ENCODE peak calls at places on chromosomes 2 and 18, in nine cellular contexts. One of them, this sample, is unnamed.

GRCh38 chr2:118878531-118879149 is 31.2 kb upstream of the EN1 start:
- DNase-seq in BE2C: no peak
- DNase-seq in WTC11: no peak
- DNase-seq in foreskin keratinocyte: peak; percentile 65
- DNase-seq in mesothelial cell of epicardium: no peak
- DNase-seq in transverse colon: no peak
- DNase-seq in CD8-positive, alpha-beta T cell: no peak
- DNase-seq in progenitor cell of endocrine pancreas: no peak
- DNase-seq in astrocyte of the spinal cord: no peak
- DNase-seq in this sample: no peak

GRCh38 chr2:172921538-172922236 is 154.0 kb upstream of the MAP3K20 start:
- DNase-seq in BE2C: no peak
- DNase-seq in WTC11: no peak
- DNase-seq in foreskin keratinocyte: peak; percentile 37
- DNase-seq in mesothelial cell of epicardium: no peak
- DNase-seq in transverse colon: no peak
- DNase-seq in CD8-positive, alpha-beta T cell: no peak
- DNase-seq in progenitor cell of endocrine pancreas: no peak
- DNase-seq in astrocyte of the spinal cord: peak; percentile 43
- DNase-seq in this sample: no peak

GRCh38 chr2:131016826-131017596 is 76.2 kb downstream of the FAM168B start:
- DNase-seq in BE2C: no peak
- DNase-seq in WTC11: no peak
- DNase-seq in foreskin keratinocyte: peak; percentile 98
- DNase-seq in mesothelial cell of epicardium: no peak
- DNase-seq in transverse colon: no peak
- DNase-seq in CD8-positive, alpha-beta T cell: no peak
- DNase-seq in progenitor cell of endocrine pancreas: no peak
- DNase-seq in astrocyte of the spinal cord: peak; percentile 8
- DNase-seq in this sample: no peak

GRCh38 chr18:50151876-50152275 is 43.1 kb downstream of the MYO5B start:
- DNase-seq in BE2C: no peak
- DNase-seq in WTC11: no peak
- DNase-seq in foreskin keratinocyte: peak; percentile 13
- DNase-seq in mesothelial cell of epicardium: no peak
- DNase-seq in transverse colon: no peak
- DNase-seq in CD8-positive, alpha-beta T cell: no peak
- DNase-seq in progenitor cell of endocrine pancreas: no peak
- DNase-seq in astrocyte of the spinal cord: peak; percentile 13
- DNase-seq in this sample: no peak

GRCh38 chr2:119943058-119943457 is 69.8 kb upstream of the EPB41L5 start:
- DNase-seq in BE2C: no peak
- DNase-seq in WTC11: no peak
- DNase-seq in foreskin keratinocyte: no peak
- DNase-seq in mesothelial cell of epicardium: no peak
- DNase-seq in transverse colon: no peak
- DNase-seq in CD8-positive, alpha-beta T cell: no peak
- DNase-seq in progenitor cell of endocrine pancreas: no peak
- DNase-seq in astrocyte of the spinal cord: no peak
- DNase-seq in this sample: no peak

GRCh38 chr18:22624171-22624570 is 206.5 kb upstream of the CTAGE1 start:
- DNase-seq in BE2C: no peak
- DNase-seq in WTC11: no peak
- DNase-seq in foreskin keratinocyte: no peak
- DNase-seq in mesothelial cell of epicardium: no peak
- DNase-seq in transverse colon: no peak
- DNase-seq in CD8-positive, alpha-beta T cell: no peak
- DNase-seq in progenitor cell of endocrine pancreas: no peak
- DNase-seq in astrocyte of the spinal cord: no peak
- DNase-seq in this sample: no peak

GRCh38 chr2:188199716-188200128 is 92.0 kb upstream of the GULP1 start:
- DNase-seq in BE2C: no peak
- DNase-seq in WTC11: no peak
- DNase-seq in foreskin keratinocyte: peak; percentile 77
- DNase-seq in mesothelial cell of epicardium: no peak
- DNase-seq in transverse colon: no peak
- DNase-seq in CD8-positive, alpha-beta T cell: no peak
- DNase-seq in progenitor cell of endocrine pancreas: no peak
- DNase-seq in astrocyte of the spinal cord: peak; percentile 88
- DNase-seq in this sample: no peak

GRCh38 chr2:146874260-146874658 is 970.6 kb upstream of the ACVR2A start:
- DNase-seq in BE2C: no peak
- DNase-seq in WTC11: no peak
- DNase-seq in foreskin keratinocyte: peak; percentile 89
- DNase-seq in mesothelial cell of epicardium: no peak
- DNase-seq in transverse colon: no peak
- DNase-seq in CD8-positive, alpha-beta T cell: no peak
- DNase-seq in progenitor cell of endocrine pancreas: no peak
- DNase-seq in astrocyte of the spinal cord: peak; percentile 65
- DNase-seq in this sample: no peak

GRCh38 chr2:105753380-105753779 is 8.7 kb downstream of the NCK2 start:
- DNase-seq in BE2C: no peak
- DNase-seq in WTC11: no peak
- DNase-seq in foreskin keratinocyte: no peak
- DNase-seq in mesothelial cell of epicardium: no peak
- DNase-seq in transverse colon: no peak
- DNase-seq in CD8-positive, alpha-beta T cell: no peak
- DNase-seq in progenitor cell of endocrine pancreas: no peak
- DNase-seq in astrocyte of the spinal cord: no peak
- DNase-seq in this sample: no peak

GRCh38 chr2:902584-902983 is 48.1 kb upstream of the SNTG2 start:
- DNase-seq in BE2C: no peak
- DNase-seq in WTC11: no peak
- DNase-seq in foreskin keratinocyte: no peak
- DNase-seq in mesothelial cell of epicardium: no peak
- DNase-seq in transverse colon: no peak
- DNase-seq in CD8-positive, alpha-beta T cell: no peak
- DNase-seq in progenitor cell of endocrine pancreas: no peak
- DNase-seq in astrocyte of the spinal cord: no peak
- DNase-seq in this sample: no peak

GRCh38 chr2:172137109-172137508 is 34.4 kb upstream of the DLX2 start:
- DNase-seq in BE2C: no peak
- DNase-seq in WTC11: no peak
- DNase-seq in foreskin keratinocyte: no peak
- DNase-seq in mesothelial cell of epicardium: no peak
- DNase-seq in transverse colon: no peak
- DNase-seq in CD8-positive, alpha-beta T cell: no peak
- DNase-seq in progenitor cell of endocrine pancreas: no peak
- DNase-seq in astrocyte of the spinal cord: no peak
- DNase-seq in this sample: no peak

GRCh38 chr2:191031256-191031655 is 17.3 kb upstream of the STAT1 start:
- DNase-seq in BE2C: no peak
- DNase-seq in WTC11: no peak
- DNase-seq in foreskin keratinocyte: no peak
- DNase-seq in mesothelial cell of epicardium: no peak
- DNase-seq in transverse colon: no peak
- DNase-seq in CD8-positive, alpha-beta T cell: no peak
- DNase-seq in progenitor cell of endocrine pancreas: no peak
- DNase-seq in astrocyte of the spinal cord: no peak
- DNase-seq in this sample: no peak

GRCh38 chr2:66585616-66586015 is 150.7 kb downstream of the MEIS1 start:
- DNase-seq in BE2C: no peak
- DNase-seq in WTC11: no peak
- DNase-seq in foreskin keratinocyte: no peak
- DNase-seq in mesothelial cell of epicardium: no peak
- DNase-seq in transverse colon: no peak
- DNase-seq in CD8-positive, alpha-beta T cell: no peak
- DNase-seq in progenitor cell of endocrine pancreas: no peak
- DNase-seq in astrocyte of the spinal cord: no peak
- DNase-seq in this sample: no peak

GRCh38 chr18:11009869-11010268 is 139.5 kb downstream of the PIEZO2 start:
- DNase-seq in BE2C: no peak
- DNase-seq in WTC11: no peak
- DNase-seq in foreskin keratinocyte: no peak
- DNase-seq in mesothelial cell of epicardium: no peak
- DNase-seq in transverse colon: no peak
- DNase-seq in CD8-positive, alpha-beta T cell: no peak
- DNase-seq in progenitor cell of endocrine pancreas: no peak
- DNase-seq in astrocyte of the spinal cord: no peak
- DNase-seq in this sample: no peak

GRCh38 chr2:201628545-201628944 is 14.8 kb downstream of the TMEM237 start:
- DNase-seq in BE2C: no peak
- DNase-seq in WTC11: no peak
- DNase-seq in foreskin keratinocyte: no peak
- DNase-seq in mesothelial cell of epicardium: no peak
- DNase-seq in transverse colon: no peak
- DNase-seq in CD8-positive, alpha-beta T cell: no peak
- DNase-seq in progenitor cell of endocrine pancreas: no peak
- DNase-seq in astrocyte of the spinal cord: peak; percentile 8
- DNase-seq in this sample: no peak

GRCh38 chr2:136025057-136025973 is 39.9 kb upstream of the DARS1 start:
- DNase-seq in BE2C: peak; percentile 83
- DNase-seq in WTC11: peak; percentile 89
- DNase-seq in foreskin keratinocyte: peak; percentile 17
- DNase-seq in mesothelial cell of epicardium: peak; percentile 66
- DNase-seq in transverse colon: peak; percentile 69
- DNase-seq in CD8-positive, alpha-beta T cell: no peak
- DNase-seq in progenitor cell of endocrine pancreas: peak; percentile 71
- DNase-seq in astrocyte of the spinal cord: peak; percentile 68
- DNase-seq in this sample: no peak

GRCh38 chr2:9895669-9896068 is 52.4 kb downstream of the TAF1B start:
- DNase-seq in BE2C: no peak
- DNase-seq in WTC11: no peak
- DNase-seq in foreskin keratinocyte: peak; percentile 84
- DNase-seq in mesothelial cell of epicardium: no peak
- DNase-seq in transverse colon: no peak
- DNase-seq in CD8-positive, alpha-beta T cell: no peak
- DNase-seq in progenitor cell of endocrine pancreas: no peak
- DNase-seq in astrocyte of the spinal cord: no peak
- DNase-seq in this sample: no peak

GRCh38 chr2:158620656-158621055 is 163.9 kb downstream of the PKP4 start:
- DNase-seq in BE2C: no peak
- DNase-seq in WTC11: no peak
- DNase-seq in foreskin keratinocyte: no peak
- DNase-seq in mesothelial cell of epicardium: no peak
- DNase-seq in transverse colon: no peak
- DNase-seq in CD8-positive, alpha-beta T cell: no peak
- DNase-seq in progenitor cell of endocrine pancreas: no peak
- DNase-seq in astrocyte of the spinal cord: no peak
- DNase-seq in this sample: no peak

GRCh38 chr2:96498023-96498431 is 7.1 kb downstream of the NEURL3 start:
- DNase-seq in BE2C: no peak
- DNase-seq in WTC11: peak; percentile 44
- DNase-seq in foreskin keratinocyte: peak; percentile 14
- DNase-seq in mesothelial cell of epicardium: no peak
- DNase-seq in transverse colon: no peak
- DNase-seq in CD8-positive, alpha-beta T cell: no peak
- DNase-seq in progenitor cell of endocrine pancreas: no peak
- DNase-seq in astrocyte of the spinal cord: no peak
- DNase-seq in this sample: no peak
- TF ChIP-seq CTCF in BE2C: no peak
- TF ChIP-seq CTCF in WTC11: no peak
- TF ChIP-seq CTCF in foreskin keratinocyte: peak; percentile 50
- TF ChIP-seq CTCF in mesothelial cell of epicardium: no peak
- TF ChIP-seq CTCF in transverse colon: no peak
- TF ChIP-seq CTCF in CD8-positive, alpha-beta T cell: no peak
- TF ChIP-seq CTCF in progenitor cell of endocrine pancreas: no peak
- TF ChIP-seq CTCF in astrocyte of the spinal cord: no peak
- TF ChIP-seq CTCF in this sample: no peak

GRCh38 chr2:2810504-2810903 is 479.4 kb upstream of the MYT1L start:
- DNase-seq in BE2C: no peak
- DNase-seq in WTC11: no peak
- DNase-seq in foreskin keratinocyte: no peak
- DNase-seq in mesothelial cell of epicardium: no peak
- DNase-seq in transverse colon: no peak
- DNase-seq in CD8-positive, alpha-beta T cell: no peak
- DNase-seq in progenitor cell of endocrine pancreas: no peak
- DNase-seq in astrocyte of the spinal cord: no peak
- DNase-seq in this sample: no peak
- TF ChIP-seq CTCF in BE2C: no peak
- TF ChIP-seq CTCF in WTC11: no peak
- TF ChIP-seq CTCF in foreskin keratinocyte: no peak
- TF ChIP-seq CTCF in mesothelial cell of epicardium: no peak
- TF ChIP-seq CTCF in transverse colon: no peak
- TF ChIP-seq CTCF in CD8-positive, alpha-beta T cell: no peak
- TF ChIP-seq CTCF in progenitor cell of endocrine pancreas: no peak
- TF ChIP-seq CTCF in astrocyte of the spinal cord: no peak
- TF ChIP-seq CTCF in this sample: no peak

DNA sequence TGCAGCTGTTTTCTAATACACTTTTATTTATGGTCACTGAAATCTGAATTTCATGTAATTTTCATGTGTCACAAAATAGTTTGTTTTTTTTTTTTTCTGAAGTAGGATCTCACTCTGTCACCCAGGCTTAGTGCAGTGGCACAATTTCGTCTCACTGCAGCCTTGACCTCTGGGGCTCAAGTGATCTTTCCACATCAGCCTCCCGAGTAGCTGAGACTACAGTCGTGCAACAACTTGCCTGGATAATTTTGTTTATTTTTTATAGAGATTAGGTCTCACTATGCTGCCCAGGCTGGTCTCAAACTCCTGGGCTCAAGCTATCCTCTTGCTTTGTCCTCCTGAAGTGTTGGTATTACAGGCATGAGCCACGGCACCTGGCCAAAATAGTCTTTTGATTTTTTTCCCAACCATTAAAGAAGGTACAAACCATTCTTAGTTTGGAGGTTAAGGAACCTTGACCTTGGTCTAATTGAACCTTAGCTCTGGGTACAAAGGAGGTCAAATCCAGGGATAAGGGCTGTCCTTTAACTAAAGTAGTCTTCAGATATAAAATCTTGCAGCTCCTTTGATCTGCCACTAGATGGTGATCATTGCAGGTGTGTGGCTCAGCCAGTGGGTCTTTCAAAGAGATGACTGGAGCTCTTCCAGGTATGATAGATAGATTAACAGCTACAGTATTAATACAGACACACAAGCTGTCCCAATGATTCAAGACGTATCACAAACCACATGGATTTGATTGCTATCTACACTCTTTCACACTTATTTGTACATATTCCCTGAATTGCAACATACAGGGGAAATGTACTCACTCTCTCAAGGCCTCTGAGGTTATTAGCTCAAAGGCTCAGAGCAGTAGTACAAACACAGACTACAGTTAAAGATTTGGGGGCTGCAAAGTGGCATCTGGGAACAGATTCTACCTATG is 4.7 kb upstream of the KRCC1 start:
- DNase-seq in BE2C: no peak
- DNase-seq in WTC11: peak; percentile 22
- DNase-seq in foreskin keratinocyte: no peak
- DNase-seq in mesothelial cell of epicardium: no peak
- DNase-seq in transverse colon: no peak
- DNase-seq in CD8-positive, alpha-beta T cell: no peak
- DNase-seq in progenitor cell of endocrine pancreas: no peak
- DNase-seq in astrocyte of the spinal cord: peak; percentile 39
- DNase-seq in this sample: peak; percentile 38
- TF ChIP-seq CTCF in BE2C: peak; percentile 64
- TF ChIP-seq CTCF in WTC11: peak; percentile 23
- TF ChIP-seq CTCF in foreskin keratinocyte: peak; percentile 89
- TF ChIP-seq CTCF in mesothelial cell of epicardium: peak; percentile 65
- TF ChIP-seq CTCF in transverse colon: peak; percentile 79
- TF ChIP-seq CTCF in CD8-positive, alpha-beta T cell: peak; percentile 88
- TF ChIP-seq CTCF in progenitor cell of endocrine pancreas: peak; percentile 80
- TF ChIP-seq CTCF in astrocyte of the spinal cord: peak; percentile 79
- TF ChIP-seq CTCF in this sample: peak; percentile 83

DNA sequence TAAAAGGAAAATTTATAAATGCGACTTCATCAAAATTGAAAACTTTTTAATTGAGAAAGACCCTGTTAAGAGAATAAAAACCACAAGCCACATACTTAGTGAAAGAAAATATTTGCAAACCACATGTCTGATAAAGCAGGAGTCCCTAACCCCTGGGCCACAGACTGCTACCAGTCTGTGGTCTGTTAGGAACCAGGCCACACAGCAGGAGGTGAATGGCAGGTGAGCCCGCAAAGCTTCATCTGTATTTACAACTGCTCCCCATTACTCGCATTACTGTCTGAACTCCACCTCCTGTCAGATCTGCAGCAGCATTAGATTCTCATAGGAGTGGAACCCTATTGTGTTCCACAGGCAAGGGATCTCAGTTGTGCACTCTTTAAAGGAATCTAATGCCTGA is 95.5 kb upstream of the CRACDL start:
- DNase-seq in BE2C: no peak
- DNase-seq in WTC11: peak; percentile 39
- DNase-seq in foreskin keratinocyte: no peak
- DNase-seq in mesothelial cell of epicardium: no peak
- DNase-seq in transverse colon: no peak
- DNase-seq in CD8-positive, alpha-beta T cell: no peak
- DNase-seq in progenitor cell of endocrine pancreas: no peak
- DNase-seq in astrocyte of the spinal cord: no peak
- DNase-seq in this sample: no peak
- TF ChIP-seq CTCF in BE2C: no peak
- TF ChIP-seq CTCF in WTC11: no peak
- TF ChIP-seq CTCF in foreskin keratinocyte: no peak
- TF ChIP-seq CTCF in mesothelial cell of epicardium: no peak
- TF ChIP-seq CTCF in transverse colon: no peak
- TF ChIP-seq CTCF in CD8-positive, alpha-beta T cell: no peak
- TF ChIP-seq CTCF in progenitor cell of endocrine pancreas: no peak
- TF ChIP-seq CTCF in astrocyte of the spinal cord: no peak
- TF ChIP-seq CTCF in this sample: no peak